ENCODE peak calls at places on chromosome 7, in ten cellular contexts. J, H, P, F, M, U, V, W, Y and I are unnamed samples.

GRCh38 chr7:2856388-2857169 is 12.5 kb upstream of the GNA12 start:
- DNase-seq in J (no peak), H (no peak), P (no peak), F (no peak), M (no peak), U (peak), V (no peak), W (no peak), Y (no peak), I (no peak)

GRCh38 chr7:102322202-102322715 is 34.0 kb downstream of the SPDYE6 start:
- DNase-seq in J (no peak), H (no peak), P (no peak), F (no peak), M (no peak), U (peak), V (no peak), W (no peak), Y (no peak), I (no peak)

GRCh38 chr7:94908204-94909022 is 1.0 kb downstream of the PPP1R9A start:
- DNase-seq in J (no peak), H (no peak), P (no peak), F (peak), M (no peak), U (peak), V (no peak), W (peak), Y (no peak), I (no peak)

GRCh38 chr7:101739757-101740398 is 77.5 kb upstream of the CUX1 start:
- DNase-seq in J (no peak), H (no peak), P (no peak), F (no peak), M (no peak), U (peak), V (no peak), W (peak), Y (no peak), I (no peak)

GRCh38 chr7:108254259-108254658 is 124.1 kb upstream of the LAMB4 start:
- DNase-seq in J (no peak), H (no peak), P (no peak), F (no peak), M (no peak), U (no peak), V (no peak), W (no peak), Y (no peak), I (no peak)

GRCh38 chr7:13017325-13017853 is 330.0 kb downstream of the ARL4A start:
- DNase-seq in J (no peak), H (no peak), P (no peak), F (no peak), M (no peak), U (peak), V (no peak), W (peak), Y (no peak), I (no peak)

GRCh38 chr7:66769833-66770512 is 29.4 kb downstream of the RABGEF1 start:
- DNase-seq in J (no peak), H (no peak), P (no peak), F (no peak), M (no peak), U (no peak), V (no peak), W (no peak), Y (no peak), I (no peak)

GRCh38 chr7:111878788-111879187 is 316.5 kb upstream of the IMMP2L start:
- DNase-seq in J (no peak), H (no peak), P (no peak), F (no peak), M (no peak), U (no peak), V (no peak), W (no peak), Y (no peak), I (no peak)

GRCh38 chr7:94182066-94182465 is 177.9 kb upstream of the BET1 start:
- DNase-seq in J (no peak), H (no peak), P (no peak), F (no peak), M (no peak), U (peak), V (no peak), W (peak), Y (peak), I (no peak)

GRCh38 chr7:2195403-2196246 is 37.1 kb downstream of the MAD1L1 start:
- DNase-seq in J (no peak), H (no peak), P (no peak), F (peak), M (no peak), U (no peak), V (no peak), W (no peak), Y (no peak), I (no peak)

GRCh38 chr7:123633553-123633952 is 22.1 kb upstream of the LMOD2 start:
- DNase-seq in J (no peak), H (no peak), P (no peak), F (no peak), M (no peak), U (peak), V (no peak), W (peak), Y (peak), I (no peak)

GRCh38 chr7:158955146-158955870 is 99.0 kb downstream of the DYNC2I1 start:
- DNase-seq in J (no peak), H (no peak), P (no peak), F (peak), M (no peak), U (no peak), V (no peak), W (no peak), Y (no peak), I (no peak)

GRCh38 chr7:158424011-158424410 is 163.6 kb downstream of the PTPRN2 start:
- DNase-seq in J (no peak), H (no peak), P (no peak), F (no peak), M (no peak), U (no peak), V (no peak), W (no peak), Y (no peak), I (no peak)

GRCh38 chr7:130063036-130063435 is 7.3 kb upstream of the KLHDC10 start:
- DNase-seq in J (peak), H (peak), P (peak), F (peak), M (peak), U (no peak), V (peak), W (peak), Y (no peak), I (no peak)

GRCh38 chr7:28685660-28686417 is 272.3 kb downstream of the TRIL start:
- DNase-seq in J (no peak), H (no peak), P (no peak), F (peak), M (peak), U (peak), V (peak), W (peak), Y (peak), I (peak)

GRCh38 chr7:73960548-73960947 is 67.4 kb upstream of the ELN start:
- DNase-seq in J (no peak), H (no peak), P (no peak), F (no peak), M (no peak), U (peak), V (no peak), W (no peak), Y (no peak), I (no peak)

GRCh38 chr7:98877692-98878364 is 504 bp upstream of the TRRAP start:
- DNase-seq in J (no peak), H (no peak), P (no peak), F (no peak), M (no peak), U (no peak), V (no peak), W (no peak), Y (no peak), I (no peak)

GRCh38 chr7:117830422-117830954 is 42.8 kb downstream of the CTTNBP2 start:
- DNase-seq in J (no peak), H (no peak), P (no peak), F (peak), M (no peak), U (peak), V (no peak), W (no peak), Y (no peak), I (no peak)

GRCh38 chr7:39948375-39948774 is 1.7 kb upstream of the CDK13 start:
- DNase-seq in J (no peak), H (peak), P (no peak), F (peak), M (peak), U (no peak), V (no peak), W (no peak), Y (no peak), I (no peak)

GRCh38 chr7:72546586-72546985 is 134.4 kb upstream of the CALN1 start:
- DNase-seq in J (no peak), H (no peak), P (no peak), F (no peak), M (no peak), U (no peak), V (no peak), W (no peak), Y (no peak), I (no peak)

GRCh38 chr7:151679868-151680534 is 160.3 kb upstream of the RHEB start:
- DNase-seq in J (no peak), H (no peak), P (no peak), F (no peak), M (peak), U (no peak), V (no peak), W (no peak), Y (no peak), I (no peak)

GRCh38 chr7:26013551-26014083 is 138.4 kb upstream of the NFE2L3 start:
- DNase-seq in J (no peak), H (no peak), P (no peak), F (no peak), M (no peak), U (peak), V (no peak), W (no peak), Y (no peak), I (no peak)

GRCh38 chr7:103766630-103767029 is 222.8 kb downstream of the RELN start:
- DNase-seq in J (no peak), H (no peak), P (no peak), F (no peak), M (no peak), U (no peak), V (no peak), W (no peak), Y (no peak), I (no peak)

GRCh38 chr7:42869131-42870020 is 42.5 kb downstream of the C7orf25 start:
- DNase-seq in J (peak), H (peak), P (no peak), F (no peak), M (peak), U (peak), V (peak), W (no peak), Y (no peak), I (no peak)